ENCODE peak calls at places on chromosomes 4 and X, in six cellular contexts. U is suprapubic skin; O is AG09309; T is CD8-positive, alpha-beta memory T cell; K is ACHN; P is NCI-H1105 treated with DMSO at 0.1 percent for 48 hours. W is an unnamed sample.

GRCh38 chrX:15567886-15568616 is 32.7 kb downstream of the ACE2 start:
- DNase-seq in U (no peak), O (no peak), T (no peak), K (peak; percentile 1), P (no peak), W (peak; percentile 15)

GRCh38 chr4:47031713-47032404 is 492 bp downstream of the GABRB1 start:
- DNase-seq in U (no peak), O (no peak), T (no peak), K (no peak), P (no peak), W (no peak)

GRCh38 chr4:151340751-151341385 is 15.5 kb upstream of the SH3D19 start:
- DNase-seq in U (no peak), O (no peak), T (no peak), K (no peak), P (no peak), W (no peak)

GRCh38 chrX:12497832-12498591 is 293.2 kb upstream of the PRPS2 start:
- DNase-seq in U (no peak), O (no peak), T (no peak), K (peak; percentile 4), P (no peak), W (no peak)

GRCh38 chr4:8173641-8174242 is 15.1 kb upstream of the ABLIM2 start:
- DNase-seq in U (no peak), O (no peak), T (no peak), K (no peak), P (no peak), W (no peak)

GRCh38 chrX:11757397-11757728 is 674 bp upstream of the MSL3 start:
- DNase-seq in U (no peak), O (no peak), T (no peak), K (no peak), P (no peak), W (peak; percentile 22)

GRCh38 chrX:140292188-140292587 is 212.7 kb downstream of the SOX3 start:
- DNase-seq in U (no peak), O (no peak), T (no peak), K (no peak), P (no peak), W (no peak)

GRCh38 chr4:150479665-150480064 is 102.3 kb upstream of the MAB21L2 start:
- DNase-seq in U (no peak), O (no peak), T (no peak), K (no peak), P (no peak), W (no peak)

GRCh38 chr4:54227261-54228063 is 1.6 kb upstream of the PDGFRA start:
- DNase-seq in U (peak; percentile 71), O (peak; percentile 28), T (no peak), K (peak; percentile 33), P (peak; percentile 17), W (no peak)

GRCh38 chr4:167020410-167020809 is 213.9 kb downstream of the SPOCK3 start:
- DNase-seq in U (no peak), O (no peak), T (no peak), K (peak; percentile 4), P (no peak), W (no peak)

GRCh38 chr4:156672492-156672891 is 299.1 kb downstream of the PDGFC start:
- DNase-seq in U (no peak), O (no peak), T (no peak), K (no peak), P (no peak), W (no peak)

GRCh38 chr4:89419121-89419695 is 111.6 kb upstream of the GPRIN3 start:
- DNase-seq in U (no peak), O (no peak), T (no peak), K (no peak), P (no peak), W (no peak)

GRCh38 chr4:654526-654845 is 19.6 kb downstream of the ATP5ME start:
- DNase-seq in U (peak; percentile 32), O (no peak), T (no peak), K (no peak), P (no peak), W (no peak)